ENCODE peak calls at places on chromosome 3, in four cellular contexts. B is Karpas-422, Q is neuronal stem cell, T is heart left ventricle. W is an unnamed sample.

GRCh38 chr3:100857863-100858262 is 135.4 kb downstream of the ABI3BP start:
- DNase-seq in T (no peak), B (no peak), Q (no peak), W (no peak)

GRCh38 chr3:81965696-81966095 is 204.3 kb upstream of the GBE1 start:
- DNase-seq in Q (no peak), B (no peak), T (no peak), W (no peak)

GRCh38 chr3:173584093-173584833 is 186.7 kb downstream of the NLGN1 start:
- DNase-seq in T (no peak), B (no peak), Q (peak; percentile 74), W (peak; percentile 6)

GRCh38 chr3:184716652-184717607 is 5.1 kb upstream of the MAGEF1 start:
- DNase-seq in Q (peak; percentile 80), T (no peak), B (no peak), W (no peak)

GRCh38 chr3:16429086-16429485 is 84.4 kb downstream of the RFTN1 start:
- DNase-seq in B (no peak), T (no peak), Q (no peak), W (no peak)

GRCh38 chr3:128360243-128360642 is 106.4 kb downstream of the DNAJB8 start:
- DNase-seq in Q (no peak), B (no peak), T (no peak), W (no peak)

GRCh38 chr3:70358978-70359580 is 46.6 kb upstream of the MDFIC2 start:
- DNase-seq in B (peak; percentile 70), Q (peak; percentile 11), T (no peak), W (peak; percentile 13)

GRCh38 chr3:8499181-8499611 is 2.4 kb upstream of the LMCD1 start:
- DNase-seq in T (no peak), B (no peak), Q (peak; percentile 70), W (no peak)

GRCh38 chr3:11913316-11913715 is 66.6 kb upstream of the TAMM41 start:
- DNase-seq in B (no peak), Q (no peak), T (no peak), W (no peak)

GRCh38 chr3:156978471-156978961 is 152.4 kb downstream of the LEKR1 start:
- DNase-seq in B (peak; percentile 67), Q (no peak), T (no peak), W (peak; percentile 85)

GRCh38 chr3:41196499-41197410 is 2.5 kb upstream of the CTNNB1 start:
- DNase-seq in Q (no peak), B (no peak), T (no peak), W (no peak)
- H3K4me1 ChIP-seq in Q (peaks cover 10% of the 10 kb centered on the region), B (peaks cover 41% of the 10 kb centered on the region), T (no peaks in the 10 kb centered on the region), W (peaks cover 9% of the 10 kb centered on the region)

DNA sequence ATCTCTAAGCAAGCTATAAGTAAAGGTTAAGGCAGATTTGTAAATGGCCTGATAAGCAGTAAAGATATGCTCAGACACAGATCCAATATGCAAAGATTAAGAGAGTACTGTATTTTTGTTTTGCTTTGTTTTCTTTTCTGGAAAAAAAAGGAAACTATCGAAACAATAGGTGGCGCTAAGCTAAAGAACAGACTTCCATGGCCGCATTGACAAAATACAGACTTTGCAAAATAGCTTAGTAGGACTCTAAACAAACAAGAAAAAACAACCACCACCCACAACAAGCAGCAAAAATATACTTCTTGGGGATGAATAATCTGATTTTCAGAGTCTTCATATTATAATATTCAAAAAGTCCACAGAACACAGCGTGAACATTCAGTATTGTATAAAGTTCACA is 758.4 kb upstream of the ROBO1 start:
- DNase-seq in Q (no peak), B (peak; percentile 42), T (no peak), W (no peak)
- H3K27ac ChIP-seq in Q (no peak overlapping the region), B (no peak overlapping the region), T (no peak overlapping the region), W (no peak overlapping the region)

GRCh38 chr3:172161959-172162358 is 122.6 kb downstream of the FNDC3B start:
- DNase-seq in Q (no peak), T (no peak), B (no peak), W (no peak)
- H3K4me1 ChIP-seq in Q (peaks cover 3% of the 10 kb centered on the region), T (peaks cover 9% of the 10 kb centered on the region), B (peaks cover 8% of the 10 kb centered on the region), W (peaks cover 3% of the 10 kb centered on the region)

GRCh38 chr3:74614133-74614967 is at the start of gene CNTN3:
- DNase-seq in B (no peak), Q (peak; percentile 61), T (no peak), W (no peak)

GRCh38 chr3:74613566-74613965 is 893 bp downstream of the CNTN3 start:
- DNase-seq in B (no peak), Q (no peak), T (no peak), W (no peak)

GRCh38 chr3:74617786-74618185 is 3.3 kb upstream of the CNTN3 start:
- DNase-seq in Q (no peak), T (no peak), B (no peak), W (no peak)

GRCh38 chr3:74607803-74608202 is 6.7 kb downstream of the CNTN3 start:
- DNase-seq in B (no peak), Q (no peak), T (no peak), W (no peak)

DNA sequence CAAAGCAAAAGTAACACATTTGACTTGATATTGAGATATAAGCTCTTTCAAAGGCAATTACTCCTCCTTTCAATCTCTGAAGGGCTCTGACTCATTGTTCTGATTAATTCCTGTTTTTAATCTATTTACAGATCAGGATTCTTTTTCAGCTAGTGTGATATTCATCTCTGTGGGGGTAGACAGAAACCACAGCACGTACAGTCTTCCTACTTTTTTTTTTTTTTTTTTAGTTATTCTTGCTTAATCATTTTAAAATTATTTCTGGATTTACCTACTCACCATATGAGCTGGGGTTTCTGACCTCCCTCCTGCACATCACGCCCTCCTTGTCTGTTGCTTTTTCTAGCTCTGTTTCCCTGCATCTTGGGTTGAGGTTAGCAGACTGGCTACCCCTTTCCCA is 1.4 kb downstream of the CNTN3 start:
- DNase-seq in T (no peak), B (no peak), Q (no peak), W (no peak)
- H3K27ac ChIP-seq in T (no peak overlapping the region), B (no peak overlapping the region), Q (no peak overlapping the region), W (no peak overlapping the region)

GRCh38 chr3:52534281-52535183 is 875 bp upstream of the NT5DC2 start:
- DNase-seq in T (peak; percentile 33), B (no peak), Q (no peak), W (peak; percentile 64)
- H3K4me1 ChIP-seq in T (peaks cover 23% of the 10 kb centered on the region), B (peaks cover 46% of the 10 kb centered on the region), Q (peaks cover 23% of the 10 kb centered on the region), W (peaks cover 57% of the 10 kb centered on the region)

GRCh38 chr3:131072845-131073244 is 46.2 kb downstream of the NEK11 start:
- DNase-seq in T (peak; percentile 60), B (peak; percentile 15), Q (no peak), W (no peak)
- H3K27ac ChIP-seq in T (no peak overlapping the region), B (no peak overlapping the region), Q (no peak overlapping the region), W (no peak overlapping the region)

GRCh38 chr3:137769321-137770065 is 5.4 kb downstream of the SOX14 start:
- DNase-seq in B (no peak), Q (no peak), T (no peak), W (no peak)
- H3K4me1 ChIP-seq in B (no peaks in the 10 kb centered on the region), Q (peaks cover 2% of the 10 kb centered on the region), T (peaks cover 23% of the 10 kb centered on the region), W (no peaks in the 10 kb centered on the region)

GRCh38 chr3:53303549-53303948 is 43.8 kb downstream of the DCP1A start:
- DNase-seq in T (peak; percentile 41), B (no peak), Q (no peak), W (no peak)
- H3K27ac ChIP-seq in T (peak overlapping the region; percentile 38), B (no peak overlapping the region), Q (no peak overlapping the region), W (no peak overlapping the region)